ENCODE peak calls at places on chromosome 1, in four cellular contexts. Q is transverse colon, Z is T-helper 2 cell, H is T-helper 1 cell. Y is an unnamed sample.

GRCh38 chr1:114821978-114822377 is 32.7 kb upstream of the SYCP1 start:
- DNase-seq in H (no peak), Z (no peak), Q (no peak), Y (no peak)

GRCh38 chr1:224256642-224257041 is 73.3 kb downstream of the NVL start:
- DNase-seq in Z (no peak), Q (no peak), H (no peak), Y (no peak)

GRCh38 chr1:227174136-227174535 is 144.2 kb downstream of the CDC42BPA start:
- DNase-seq in H (no peak), Q (no peak), Z (no peak), Y (no peak)

GRCh38 chr1:66282343-66282852 is 251.6 kb upstream of the SGIP1 start:
- DNase-seq in Q (peak), H (peak), Z (no peak), Y (no peak)

GRCh38 chr1:12204140-12204539 is 25.7 kb upstream of the VPS13D start:
- DNase-seq in H (no peak), Q (no peak), Z (no peak), Y (no peak)

GRCh38 chr1:103529746-103530145 is 4.2 kb downstream of the RNPC3 start:
- DNase-seq in Q (no peak), Z (no peak), H (no peak), Y (no peak)

GRCh38 chr1:29706936-29707335 is 470.6 kb downstream of the PTPRU start:
- DNase-seq in Q (no peak), H (no peak), Z (no peak), Y (no peak)

GRCh38 chr1:107572674-107573205 is 392.2 kb downstream of the VAV3 start:
- DNase-seq in Z (no peak), Q (no peak), H (no peak), Y (no peak)

GRCh38 chr1:234875953-234876814 is 252.5 kb downstream of the TOMM20 start:
- DNase-seq in Q (peak), H (no peak), Z (no peak), Y (no peak)

GRCh38 chr1:42302034-42302433 is 33.0 kb downstream of the FOXJ3 start:
- DNase-seq in Z (no peak), Q (no peak), H (no peak), Y (no peak)

GRCh38 chr1:17579951-17580939 is 40.7 kb downstream of the ARHGEF10L start:
- DNase-seq in Z (no peak), H (no peak), Q (peak), Y (no peak)

GRCh38 chr1:226287587-226287986 is 21.4 kb downstream of the LIN9 start:
- DNase-seq in Q (no peak), H (no peak), Z (no peak), Y (no peak)

GRCh38 chr1:161044908-161045748 is 649 bp downstream of the USF1 start:
- DNase-seq in H (peak), Z (no peak), Q (peak), Y (peak)

GRCh38 chr1:43005460-43006351 is 47.0 kb upstream of the SLC2A1 start:
- DNase-seq in Z (no peak), H (no peak), Q (no peak), Y (no peak)

GRCh38 chr1:27137544-27138075 is 17.3 kb downstream of the SLC9A1 start:
- DNase-seq in Z (no peak), H (no peak), Q (peak), Y (no peak)

GRCh38 chr1:217911908-217912307 is 280.8 kb downstream of the SPATA17 start:
- DNase-seq in Z (no peak), H (no peak), Q (no peak), Y (no peak)

GRCh38 chr1:145999321-146000024 is 3.1 kb upstream of the TXNIP start:
- DNase-seq in H (no peak), Q (peak), Z (no peak), Y (peak)

GRCh38 chr1:153540394-153541361 is at the start of gene S100A5:
- DNase-seq in Z (no peak), H (no peak), Q (no peak), Y (peak)

GRCh38 chr1:168706376-168706995 is 22.5 kb downstream of the DPT start:
- DNase-seq in H (no peak), Q (no peak), Z (no peak), Y (no peak)

GRCh38 chr1:160924791-160925651 is 29.6 kb downstream of the ITLN2 start:
- DNase-seq in Z (no peak), Q (no peak), H (no peak), Y (no peak)

GRCh38 chr1:222375656-222376055 is 172.2 kb downstream of the HHIPL2 start:
- DNase-seq in Z (no peak), Q (no peak), H (no peak), Y (no peak)

GRCh38 chr1:9663257-9663656 is 11.7 kb downstream of the PIK3CD start:
- DNase-seq in Q (no peak), H (no peak), Z (no peak), Y (no peak)

GRCh38 chr1:203325418-203326091 is 20.2 kb downstream of the BTG2 start:
- DNase-seq in Q (peak), Z (no peak), H (no peak), Y (no peak)

GRCh38 chr1:226506021-226506420 is 42.5 kb upstream of the STUM start:
- DNase-seq in Q (no peak), H (no peak), Z (no peak), Y (no peak)

GRCh38 chr1:147080013-147080661 is 92.1 kb downstream of the PRKAB2 start:
- DNase-seq in H (no peak), Q (no peak), Z (no peak), Y (no peak)

GRCh38 chr1:58881471-58881994 is 97.7 kb upstream of the JUN start:
- DNase-seq in Q (peak), Z (no peak), H (no peak), Y (no peak)

GRCh38 chr1:212514782-212515181 is 82.1 kb downstream of the NENF start:
- DNase-seq in H (no peak), Q (no peak), Z (no peak), Y (no peak)

GRCh38 chr1:33081554-33082305 is 777 bp downstream of the AZIN2 start:
- DNase-seq in H (peak), Z (no peak), Q (peak), Y (peak)

GRCh38 chr1:30977511-30977910 is 69.0 kb upstream of the SDC3 start:
- DNase-seq in Z (no peak), Q (no peak), H (no peak), Y (no peak)

GRCh38 chr1:25180996-25181395 is 51.3 kb downstream of the SYF2 start:
- DNase-seq in Q (no peak), Z (no peak), H (no peak), Y (no peak)

GRCh38 chr1:12409676-12410075 is 179.8 kb downstream of the VPS13D start:
- DNase-seq in Q (peak), H (no peak), Z (no peak), Y (no peak)

GRCh38 chr1:15008783-15009709 is 144.5 kb upstream of the TMEM51 start:
- DNase-seq in Q (no peak), Z (no peak), H (no peak), Y (no peak)

GRCh38 chr1:168618351-168618750 is 41.9 kb downstream of the XCL1 start:
- DNase-seq in Z (no peak), H (no peak), Q (no peak), Y (no peak)

GRCh38 chr1:83626603-83627002 is 372.3 kb downstream of the TTLL7 start:
- DNase-seq in Z (no peak), Q (no peak), H (no peak), Y (no peak)

GRCh38 chr1:67713071-67713806 is 28.2 kb downstream of the GADD45A start:
- DNase-seq in H (no peak), Z (no peak), Q (peak), Y (no peak)